ENCODE peak calls at places on chromosomes 5 and 9, in eight cellular contexts. One of them, this sample, is unnamed.

GRCh38 chr9:137893670-137894069 is 16.1 kb downstream of the CACNA1B start:
- DNase-seq in cardiac fibroblast: no peak
- DNase-seq in neuronal stem cell: no peak
- DNase-seq in skeletal muscle cell: no peak
- DNase-seq in cardiac muscle cell: no peak
- DNase-seq in CD8-positive, alpha-beta T cell: no peak
- DNase-seq in ovary: no peak
- DNase-seq in GM23338: no peak
- DNase-seq in this sample: no peak

GRCh38 chr5:151234476-151235238 is 10.8 kb upstream of the CCDC69 start:
- DNase-seq in cardiac muscle cell: no peak
- DNase-seq in GM23338: no peak
- DNase-seq in CD8-positive, alpha-beta T cell: peak
- DNase-seq in skeletal muscle cell: peak
- DNase-seq in cardiac fibroblast: peak
- DNase-seq in neuronal stem cell: no peak
- DNase-seq in ovary: peak
- DNase-seq in this sample: no peak

GRCh38 chr5:174418809-174419522 is 305.4 kb upstream of the MSX2 start:
- DNase-seq in skeletal muscle cell: no peak
- DNase-seq in cardiac muscle cell: peak
- DNase-seq in ovary: no peak
- DNase-seq in cardiac fibroblast: peak
- DNase-seq in GM23338: peak
- DNase-seq in neuronal stem cell: peak
- DNase-seq in CD8-positive, alpha-beta T cell: no peak
- DNase-seq in this sample: no peak

GRCh38 chr9:116933251-116933650 is 246.1 kb downstream of the TRIM32 start:
- DNase-seq in cardiac fibroblast: no peak
- DNase-seq in CD8-positive, alpha-beta T cell: no peak
- DNase-seq in cardiac muscle cell: no peak
- DNase-seq in GM23338: no peak
- DNase-seq in neuronal stem cell: no peak
- DNase-seq in skeletal muscle cell: no peak
- DNase-seq in ovary: no peak
- DNase-seq in this sample: no peak

GRCh38 chr5:95181650-95182049 is 103.2 kb downstream of the MCTP1 start:
- DNase-seq in cardiac muscle cell: no peak
- DNase-seq in ovary: no peak
- DNase-seq in neuronal stem cell: no peak
- DNase-seq in GM23338: no peak
- DNase-seq in CD8-positive, alpha-beta T cell: no peak
- DNase-seq in cardiac fibroblast: no peak
- DNase-seq in skeletal muscle cell: no peak
- DNase-seq in this sample: no peak

GRCh38 chr5:76982450-76982849 is 29.6 kb downstream of the CRHBP start:
- DNase-seq in cardiac muscle cell: no peak
- DNase-seq in ovary: no peak
- DNase-seq in GM23338: no peak
- DNase-seq in CD8-positive, alpha-beta T cell: no peak
- DNase-seq in skeletal muscle cell: no peak
- DNase-seq in cardiac fibroblast: no peak
- DNase-seq in neuronal stem cell: no peak
- DNase-seq in this sample: no peak

GRCh38 chr5:124729687-124730359 is 16.6 kb downstream of the ZNF608 start:
- DNase-seq in cardiac fibroblast: no peak
- DNase-seq in cardiac muscle cell: no peak
- DNase-seq in neuronal stem cell: no peak
- DNase-seq in GM23338: no peak
- DNase-seq in skeletal muscle cell: no peak
- DNase-seq in ovary: no peak
- DNase-seq in CD8-positive, alpha-beta T cell: no peak
- DNase-seq in this sample: no peak

GRCh38 chr5:14402424-14402823 is 179.2 kb upstream of the OTULINL start:
- DNase-seq in neuronal stem cell: no peak
- DNase-seq in CD8-positive, alpha-beta T cell: no peak
- DNase-seq in ovary: no peak
- DNase-seq in skeletal muscle cell: no peak
- DNase-seq in cardiac fibroblast: no peak
- DNase-seq in cardiac muscle cell: no peak
- DNase-seq in GM23338: no peak
- DNase-seq in this sample: no peak

DNA sequence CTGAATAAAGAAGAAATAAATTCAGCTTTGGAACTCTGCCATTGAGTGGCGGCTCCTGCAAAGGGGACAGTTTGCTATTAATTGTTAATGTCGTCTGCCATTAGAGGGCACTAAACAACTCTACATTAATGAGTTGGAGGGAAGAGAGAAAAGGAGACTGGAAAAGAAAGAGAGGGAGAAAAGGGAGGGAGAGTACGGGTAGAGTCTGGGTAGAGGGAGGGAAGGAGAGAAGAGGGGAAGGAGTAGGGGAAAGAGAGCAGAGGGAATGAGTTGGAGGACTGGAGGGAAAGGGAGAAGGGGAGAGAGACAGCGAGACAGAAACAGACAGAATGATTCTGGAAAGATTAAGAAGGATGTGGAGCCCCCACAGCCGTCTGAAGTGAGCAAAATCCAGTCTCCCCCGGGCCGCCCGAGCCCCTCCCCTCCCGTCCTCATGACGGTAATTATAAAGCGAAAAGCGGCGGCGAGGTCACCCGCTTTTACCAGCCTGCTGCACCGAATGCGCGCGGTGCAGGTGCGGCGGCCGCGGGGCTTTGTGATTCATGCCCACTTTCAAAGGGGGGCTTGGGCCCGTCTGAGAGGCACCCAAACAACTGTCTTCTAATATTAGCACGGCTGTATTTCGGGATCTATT is 1.9 kb upstream of the FST start:
- DNase-seq in cardiac muscle cell: peak
- DNase-seq in cardiac fibroblast: peak
- DNase-seq in neuronal stem cell: peak
- DNase-seq in CD8-positive, alpha-beta T cell: no peak
- DNase-seq in GM23338: peak
- DNase-seq in skeletal muscle cell: no peak
- DNase-seq in ovary: peak
- DNase-seq in this sample: no peak
- H3K4me3 ChIP-seq in cardiac muscle cell: peak
- H3K4me3 ChIP-seq in cardiac fibroblast: peak
- H3K4me3 ChIP-seq in neuronal stem cell: peak
- H3K4me3 ChIP-seq in CD8-positive, alpha-beta T cell: peak
- H3K4me3 ChIP-seq in GM23338: peak
- H3K4me3 ChIP-seq in skeletal muscle cell: peak
- H3K4me3 ChIP-seq in ovary: peak
- H3K4me3 ChIP-seq in this sample: no peak

DNA sequence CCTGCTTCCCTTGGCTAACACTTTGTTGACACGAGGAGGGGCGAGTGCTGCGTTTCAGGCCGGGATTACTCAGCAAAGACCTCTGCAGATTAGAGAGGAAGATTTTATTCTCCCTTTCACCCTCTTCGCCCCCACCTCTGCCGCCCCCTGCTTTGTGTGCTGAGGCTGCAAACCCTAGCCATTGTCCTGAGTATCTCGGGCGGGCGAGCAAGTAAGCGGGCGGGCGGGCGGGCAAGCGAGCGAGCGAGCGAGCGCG is 6.0 kb downstream of the ISL1 start:
- DNase-seq in neuronal stem cell: no peak
- DNase-seq in cardiac fibroblast: no peak
- DNase-seq in GM23338: peak
- DNase-seq in skeletal muscle cell: no peak
- DNase-seq in CD8-positive, alpha-beta T cell: no peak
- DNase-seq in ovary: no peak
- DNase-seq in cardiac muscle cell: no peak
- DNase-seq in this sample: no peak
- H3K4me3 ChIP-seq in neuronal stem cell: no peak
- H3K4me3 ChIP-seq in cardiac fibroblast: no peak
- H3K4me3 ChIP-seq in GM23338: peak
- H3K4me3 ChIP-seq in skeletal muscle cell: no peak
- H3K4me3 ChIP-seq in CD8-positive, alpha-beta T cell: no peak
- H3K4me3 ChIP-seq in ovary: no peak
- H3K4me3 ChIP-seq in cardiac muscle cell: peak
- H3K4me3 ChIP-seq in this sample: no peak

GRCh38 chr5:119333421-119333851 is 22.4 kb upstream of the TNFAIP8 start:
- DNase-seq in skeletal muscle cell: no peak
- DNase-seq in ovary: no peak
- DNase-seq in CD8-positive, alpha-beta T cell: no peak
- DNase-seq in neuronal stem cell: no peak
- DNase-seq in GM23338: no peak
- DNase-seq in cardiac fibroblast: no peak
- DNase-seq in cardiac muscle cell: no peak
- DNase-seq in this sample: no peak
- H3K4me3 ChIP-seq in skeletal muscle cell: no peak
- H3K4me3 ChIP-seq in ovary: no peak
- H3K4me3 ChIP-seq in CD8-positive, alpha-beta T cell: peak
- H3K4me3 ChIP-seq in neuronal stem cell: no peak
- H3K4me3 ChIP-seq in GM23338: no peak
- H3K4me3 ChIP-seq in cardiac fibroblast: no peak
- H3K4me3 ChIP-seq in cardiac muscle cell: no peak
- H3K4me3 ChIP-seq in this sample: peak

GRCh38 chr5:67146981-67147380 is 49.6 kb downstream of the CD180 start:
- DNase-seq in cardiac muscle cell: no peak
- DNase-seq in skeletal muscle cell: no peak
- DNase-seq in GM23338: no peak
- DNase-seq in CD8-positive, alpha-beta T cell: no peak
- DNase-seq in ovary: no peak
- DNase-seq in neuronal stem cell: no peak
- DNase-seq in cardiac fibroblast: no peak
- DNase-seq in this sample: no peak

GRCh38 chr5:67146574-67146973 is 50.0 kb downstream of the CD180 start:
- DNase-seq in CD8-positive, alpha-beta T cell: no peak
- DNase-seq in cardiac fibroblast: peak
- DNase-seq in ovary: no peak
- DNase-seq in GM23338: no peak
- DNase-seq in skeletal muscle cell: peak
- DNase-seq in neuronal stem cell: no peak
- DNase-seq in cardiac muscle cell: no peak
- DNase-seq in this sample: no peak

GRCh38 chr5:67147768-67148167 is 48.8 kb downstream of the CD180 start:
- DNase-seq in skeletal muscle cell: peak
- DNase-seq in GM23338: no peak
- DNase-seq in CD8-positive, alpha-beta T cell: no peak
- DNase-seq in cardiac muscle cell: no peak
- DNase-seq in neuronal stem cell: no peak
- DNase-seq in cardiac fibroblast: peak
- DNase-seq in ovary: no peak
- DNase-seq in this sample: no peak

GRCh38 chr5:67149933-67150523 is 46.6 kb downstream of the CD180 start:
- DNase-seq in ovary: no peak
- DNase-seq in skeletal muscle cell: no peak
- DNase-seq in cardiac fibroblast: peak
- DNase-seq in GM23338: peak
- DNase-seq in neuronal stem cell: no peak
- DNase-seq in cardiac muscle cell: no peak
- DNase-seq in CD8-positive, alpha-beta T cell: no peak
- DNase-seq in this sample: no peak

DNA sequence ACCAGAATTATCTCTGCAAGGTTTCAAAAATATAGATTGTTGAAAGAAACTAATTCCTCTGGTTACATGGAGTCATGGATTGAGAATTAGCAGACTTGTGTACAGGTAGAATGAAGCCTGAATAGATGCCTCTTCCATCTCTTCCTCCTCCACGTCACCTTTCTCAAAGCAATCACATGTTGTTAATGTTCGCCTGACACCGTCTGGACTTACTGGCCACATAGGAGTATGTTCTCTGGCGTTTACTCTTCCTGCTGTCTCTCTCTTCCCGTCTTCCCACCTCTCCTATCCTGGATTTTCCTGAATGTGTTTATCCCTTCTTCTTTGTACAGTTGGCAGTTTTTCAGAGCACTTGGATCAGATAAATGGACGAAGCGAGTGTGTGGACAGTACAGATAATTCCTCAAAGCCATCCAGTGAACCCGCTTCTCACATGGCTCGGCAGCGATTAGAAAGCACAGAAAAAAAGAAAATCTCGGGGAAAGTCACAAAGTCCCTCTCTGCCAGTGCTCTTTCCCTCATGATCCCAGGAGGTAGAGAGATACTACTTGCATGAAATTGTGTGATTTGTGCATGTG is 47.5 kb downstream of the CD180 start:
- DNase-seq in ovary: no peak
- DNase-seq in GM23338: no peak
- DNase-seq in CD8-positive, alpha-beta T cell: no peak
- DNase-seq in skeletal muscle cell: no peak
- DNase-seq in cardiac muscle cell: no peak
- DNase-seq in cardiac fibroblast: no peak
- DNase-seq in neuronal stem cell: no peak
- DNase-seq in this sample: no peak
- H3K4me3 ChIP-seq in ovary: no peak
- H3K4me3 ChIP-seq in GM23338: no peak
- H3K4me3 ChIP-seq in CD8-positive, alpha-beta T cell: no peak
- H3K4me3 ChIP-seq in skeletal muscle cell: peak
- H3K4me3 ChIP-seq in cardiac muscle cell: no peak
- H3K4me3 ChIP-seq in cardiac fibroblast: no peak
- H3K4me3 ChIP-seq in neuronal stem cell: no peak
- H3K4me3 ChIP-seq in this sample: no peak

GRCh38 chr5:135834639-135835529 is at the start of gene SLC25A48:
- DNase-seq in cardiac muscle cell: peak
- DNase-seq in ovary: no peak
- DNase-seq in CD8-positive, alpha-beta T cell: peak
- DNase-seq in neuronal stem cell: peak
- DNase-seq in cardiac fibroblast: peak
- DNase-seq in skeletal muscle cell: no peak
- DNase-seq in GM23338: peak
- DNase-seq in this sample: no peak
- H3K4me3 ChIP-seq in cardiac muscle cell: peak
- H3K4me3 ChIP-seq in ovary: no peak
- H3K4me3 ChIP-seq in CD8-positive, alpha-beta T cell: no peak
- H3K4me3 ChIP-seq in neuronal stem cell: peak
- H3K4me3 ChIP-seq in cardiac fibroblast: peak
- H3K4me3 ChIP-seq in skeletal muscle cell: peak
- H3K4me3 ChIP-seq in GM23338: peak
- H3K4me3 ChIP-seq in this sample: no peak

GRCh38 chr5:42993516-42994284 is 46.4 kb downstream of the ANXA2R start:
- DNase-seq in ovary: no peak
- DNase-seq in cardiac muscle cell: no peak
- DNase-seq in CD8-positive, alpha-beta T cell: peak
- DNase-seq in neuronal stem cell: no peak
- DNase-seq in cardiac fibroblast: peak
- DNase-seq in skeletal muscle cell: peak
- DNase-seq in GM23338: no peak
- DNase-seq in this sample: no peak
- H3K4me3 ChIP-seq in ovary: peak
- H3K4me3 ChIP-seq in cardiac muscle cell: peak
- H3K4me3 ChIP-seq in CD8-positive, alpha-beta T cell: peak
- H3K4me3 ChIP-seq in neuronal stem cell: peak
- H3K4me3 ChIP-seq in cardiac fibroblast: peak
- H3K4me3 ChIP-seq in skeletal muscle cell: peak
- H3K4me3 ChIP-seq in GM23338: peak
- H3K4me3 ChIP-seq in this sample: peak

DNA sequence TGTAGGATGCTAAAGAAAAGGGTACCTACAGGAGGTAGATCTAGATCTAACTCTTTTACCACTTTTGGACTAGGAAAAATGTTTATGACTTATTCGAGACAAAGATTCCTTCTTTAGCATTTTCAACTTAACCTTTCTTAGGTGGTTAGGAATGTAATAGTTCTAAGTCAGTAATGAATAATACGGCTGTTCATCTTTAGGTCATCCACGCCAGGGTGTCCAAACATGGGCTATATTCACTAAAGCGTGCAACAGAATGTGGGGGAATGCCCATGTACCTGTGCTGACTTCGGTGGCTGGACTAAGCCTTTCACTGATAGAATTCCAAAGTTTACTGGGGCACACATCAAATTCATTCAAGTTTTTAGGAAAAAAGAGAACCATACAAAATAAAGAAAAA is 164.7 kb downstream of the TSSK1B start:
- DNase-seq in skeletal muscle cell: no peak
- DNase-seq in cardiac muscle cell: no peak
- DNase-seq in cardiac fibroblast: no peak
- DNase-seq in ovary: no peak
- DNase-seq in CD8-positive, alpha-beta T cell: no peak
- DNase-seq in GM23338: no peak
- DNase-seq in neuronal stem cell: no peak
- DNase-seq in this sample: no peak
- H3K4me3 ChIP-seq in skeletal muscle cell: no peak
- H3K4me3 ChIP-seq in cardiac muscle cell: no peak
- H3K4me3 ChIP-seq in cardiac fibroblast: no peak
- H3K4me3 ChIP-seq in ovary: no peak
- H3K4me3 ChIP-seq in CD8-positive, alpha-beta T cell: no peak
- H3K4me3 ChIP-seq in GM23338: no peak
- H3K4me3 ChIP-seq in neuronal stem cell: no peak
- H3K4me3 ChIP-seq in this sample: no peak

This sample was measured in GM12864.